ENCODE peak calls at places on chromosome 15, in ten cellular contexts. T is GM23248, H is uterus, E is NCI-H460, X is NCI-H345, D is LoVo, Q is Right ventricle myocardium superior, F is T-helper 17 cell, M is A172, L is AG20443. J is an unnamed sample.

GRCh38 chr15:31511707-31512310 is 185.2 kb downstream of the KLF13 start:
- DNase-seq in T (no peak), H (no peak), L (no peak), M (no peak), X (no peak), E (no peak), Q (no peak), F (no peak), D (no peak), J (peak; percentile 73)

GRCh38 chr15:87131067-87131466 is 1051.4 kb downstream of the AGBL1 start:
- DNase-seq in H (no peak), X (no peak), F (no peak), L (no peak), T (no peak), E (no peak), Q (no peak), D (no peak), M (no peak), J (no peak)

GRCh38 chr15:65303687-65304392 is 637 bp upstream of the RNU5B-1 start:
- DNase-seq in T (peak; percentile 72), Q (no peak), E (peak; percentile 29), D (peak; percentile 70), F (peak; percentile 56), L (peak; percentile 73), H (peak; percentile 79), X (peak; percentile 45), M (peak; percentile 45), J (peak; percentile 57)

GRCh38 chr15:39429898-39430357 is 151.0 kb upstream of the THBS1 start:
- DNase-seq in H (no peak), M (peak; percentile 74), E (no peak), L (peak; percentile 68), Q (no peak), F (no peak), X (no peak), T (peak; percentile 86), D (peak; percentile 38), J (peak; percentile 97)

GRCh38 chr15:92651877-92652575 is 3.5 kb downstream of the FAM174B start:
- DNase-seq in X (no peak), F (no peak), M (no peak), D (no peak), L (no peak), H (no peak), Q (no peak), T (no peak), E (no peak), J (no peak)

GRCh38 chr15:67164401-67164791 is 90.1 kb downstream of the AAGAB start:
- DNase-seq in L (no peak), X (peak; percentile 7), E (no peak), T (no peak), D (no peak), F (no peak), Q (no peak), M (no peak), H (peak; percentile 16), J (peak; percentile 60)

GRCh38 chr15:47812436-47813109 is 95.3 kb downstream of the SEMA6D start:
- DNase-seq in T (peak; percentile 6), L (no peak), F (no peak), E (peak; percentile 23), X (no peak), M (peak; percentile 26), H (no peak), Q (no peak), D (peak; percentile 2), J (peak; percentile 23)

GRCh38 chr15:39657714-39658113 is 76.8 kb downstream of the THBS1 start:
- DNase-seq in M (peak; percentile 83), T (peak; percentile 75), L (peak; percentile 58), X (no peak), E (no peak), H (no peak), Q (no peak), F (no peak), D (no peak), J (peak; percentile 60)

GRCh38 chr15:36814085-36814484 is 234.7 kb downstream of the CDIN1 start:
- DNase-seq in M (no peak), T (no peak), H (no peak), D (no peak), E (no peak), F (no peak), L (no peak), X (no peak), Q (no peak), J (peak; percentile 19)

GRCh38 chr15:59443341-59444081 is 5.5 kb downstream of the FAM81A start:
- DNase-seq in X (no peak), F (no peak), T (no peak), H (no peak), E (no peak), M (no peak), L (no peak), D (no peak), Q (no peak), J (no peak)

GRCh38 chr15:31269961-31270575 is 56.6 kb upstream of the KLF13 start:
- DNase-seq in E (no peak), L (peak; percentile 5), D (no peak), H (no peak), Q (no peak), T (no peak), X (no peak), F (no peak), M (no peak), J (no peak)

GRCh38 chr15:64740361-64741170 is 34.8 kb downstream of the RBPMS2 start:
- DNase-seq in Q (peak; percentile 83), T (peak; percentile 79), H (peak; percentile 84), D (no peak), X (no peak), F (no peak), E (peak; percentile 14), L (peak; percentile 64), M (no peak), J (peak; percentile 46)

GRCh38 chr15:100250166-100250800 is 91.5 kb downstream of the ADAMTS17 start:
- DNase-seq in M (no peak), H (no peak), X (no peak), L (no peak), F (no peak), Q (no peak), D (no peak), E (no peak), T (no peak), J (no peak)

GRCh38 chr15:71124937-71125755 is 9.9 kb downstream of the THSD4 start:
- DNase-seq in X (no peak), E (no peak), L (no peak), Q (no peak), H (no peak), T (no peak), F (no peak), D (no peak), M (no peak), J (peak; percentile 12)

GRCh38 chr15:44550256-44550655 is 13.3 kb downstream of the EIF3J start:
- DNase-seq in Q (no peak), X (peak; percentile 0), E (no peak), H (no peak), L (peak; percentile 30), D (no peak), T (peak; percentile 66), F (no peak), M (peak; percentile 21), J (peak; percentile 64)